ENCODE peak calls at places on chromosomes 13 and 19, in ten cellular contexts. One of them, this sample, is unnamed.

GRCh38 chr19:14786421-14786851 is 8.1 kb upstream of the ADGRE2 start:
- DNase-seq in glutamatergic neuron: peak
- DNase-seq in HL-60: no peak
- DNase-seq in choroid plexus epithelial cell: peak
- DNase-seq in WTC11: peak
- DNase-seq in dorsolateral prefrontal cortex: no peak
- DNase-seq in hepatocyte: peak
- DNase-seq in type B pancreatic cell: peak
- DNase-seq in psoas muscle: no peak
- DNase-seq in suprapubic skin: no peak
- DNase-seq in this sample: no peak

GRCh38 chr19:3098515-3099346 is 4.6 kb downstream of the GNA11 start:
- DNase-seq in glutamatergic neuron: no peak
- DNase-seq in HL-60: no peak
- DNase-seq in choroid plexus epithelial cell: peak
- DNase-seq in WTC11: no peak
- DNase-seq in dorsolateral prefrontal cortex: no peak
- DNase-seq in hepatocyte: no peak
- DNase-seq in type B pancreatic cell: no peak
- DNase-seq in psoas muscle: peak
- DNase-seq in suprapubic skin: peak
- DNase-seq in this sample: no peak

GRCh38 chr19:53328967-53329366 is 4.6 kb upstream of the ZNF845 start:
- DNase-seq in glutamatergic neuron: no peak
- DNase-seq in HL-60: no peak
- DNase-seq in choroid plexus epithelial cell: peak
- DNase-seq in WTC11: peak
- DNase-seq in dorsolateral prefrontal cortex: no peak
- DNase-seq in hepatocyte: no peak
- DNase-seq in type B pancreatic cell: no peak
- DNase-seq in psoas muscle: peak
- DNase-seq in suprapubic skin: no peak
- DNase-seq in this sample: no peak

GRCh38 chr19:9306443-9306842 is 3.2 kb downstream of the ZNF699 start:
- DNase-seq in glutamatergic neuron: no peak
- DNase-seq in HL-60: no peak
- DNase-seq in choroid plexus epithelial cell: peak
- DNase-seq in WTC11: no peak
- DNase-seq in dorsolateral prefrontal cortex: no peak
- DNase-seq in hepatocyte: no peak
- DNase-seq in type B pancreatic cell: no peak
- DNase-seq in psoas muscle: no peak
- DNase-seq in suprapubic skin: no peak
- DNase-seq in this sample: no peak

GRCh38 chr19:44570984-44571684 is 41.7 kb upstream of the CEACAM20 start:
- DNase-seq in glutamatergic neuron: peak
- DNase-seq in HL-60: peak
- DNase-seq in choroid plexus epithelial cell: peak
- DNase-seq in WTC11: peak
- DNase-seq in dorsolateral prefrontal cortex: peak
- DNase-seq in hepatocyte: peak
- DNase-seq in type B pancreatic cell: no peak
- DNase-seq in psoas muscle: no peak
- DNase-seq in suprapubic skin: no peak
- DNase-seq in this sample: peak

GRCh38 chr13:34464011-34464410 is 478.1 kb upstream of the NBEA start:
- DNase-seq in glutamatergic neuron: no peak
- DNase-seq in HL-60: no peak
- DNase-seq in choroid plexus epithelial cell: no peak
- DNase-seq in WTC11: no peak
- DNase-seq in dorsolateral prefrontal cortex: no peak
- DNase-seq in hepatocyte: peak
- DNase-seq in type B pancreatic cell: no peak
- DNase-seq in psoas muscle: no peak
- DNase-seq in suprapubic skin: no peak
- DNase-seq in this sample: no peak

GRCh38 chr19:37953576-37954303 is 46.7 kb downstream of the SIPA1L3 start:
- DNase-seq in glutamatergic neuron: no peak
- DNase-seq in HL-60: no peak
- DNase-seq in choroid plexus epithelial cell: peak
- DNase-seq in WTC11: no peak
- DNase-seq in dorsolateral prefrontal cortex: no peak
- DNase-seq in hepatocyte: no peak
- DNase-seq in type B pancreatic cell: no peak
- DNase-seq in psoas muscle: no peak
- DNase-seq in suprapubic skin: no peak
- DNase-seq in this sample: no peak

GRCh38 chr13:43877788-43878187 is 1.8 kb downstream of the CCDC122 start:
- DNase-seq in glutamatergic neuron: no peak
- DNase-seq in HL-60: no peak
- DNase-seq in choroid plexus epithelial cell: no peak
- DNase-seq in WTC11: no peak
- DNase-seq in dorsolateral prefrontal cortex: no peak
- DNase-seq in hepatocyte: no peak
- DNase-seq in type B pancreatic cell: no peak
- DNase-seq in psoas muscle: no peak
- DNase-seq in suprapubic skin: no peak
- DNase-seq in this sample: no peak

GRCh38 chr13:86051134-86052103 is 252.2 kb upstream of the SLITRK6 start:
- DNase-seq in glutamatergic neuron: no peak
- DNase-seq in HL-60: no peak
- DNase-seq in choroid plexus epithelial cell: peak
- DNase-seq in WTC11: no peak
- DNase-seq in dorsolateral prefrontal cortex: no peak
- DNase-seq in hepatocyte: peak
- DNase-seq in type B pancreatic cell: no peak
- DNase-seq in psoas muscle: no peak
- DNase-seq in suprapubic skin: no peak
- DNase-seq in this sample: no peak

GRCh38 chr13:32911506-32911905 is 104.7 kb upstream of the KL start:
- DNase-seq in glutamatergic neuron: no peak
- DNase-seq in HL-60: peak
- DNase-seq in choroid plexus epithelial cell: peak
- DNase-seq in WTC11: peak
- DNase-seq in dorsolateral prefrontal cortex: no peak
- DNase-seq in hepatocyte: peak
- DNase-seq in type B pancreatic cell: no peak
- DNase-seq in psoas muscle: no peak
- DNase-seq in suprapubic skin: no peak
- DNase-seq in this sample: no peak

GRCh38 chr13:108342369-108343289 is 73.1 kb downstream of the TNFSF13B start:
- DNase-seq in glutamatergic neuron: no peak
- DNase-seq in HL-60: peak
- DNase-seq in choroid plexus epithelial cell: peak
- DNase-seq in WTC11: no peak
- DNase-seq in dorsolateral prefrontal cortex: no peak
- DNase-seq in hepatocyte: peak
- DNase-seq in type B pancreatic cell: no peak
- DNase-seq in psoas muscle: no peak
- DNase-seq in suprapubic skin: no peak
- DNase-seq in this sample: no peak

GRCh38 chr19:46493236-46494114 is 2.2 kb downstream of the PNMA8B start:
- DNase-seq in glutamatergic neuron: no peak
- DNase-seq in HL-60: no peak
- DNase-seq in choroid plexus epithelial cell: peak
- DNase-seq in WTC11: peak
- DNase-seq in dorsolateral prefrontal cortex: no peak
- DNase-seq in hepatocyte: no peak
- DNase-seq in type B pancreatic cell: no peak
- DNase-seq in psoas muscle: peak
- DNase-seq in suprapubic skin: peak
- DNase-seq in this sample: peak

GRCh38 chr19:18675779-18676178 is 7.7 kb upstream of the CRTC1 start:
- DNase-seq in glutamatergic neuron: no peak
- DNase-seq in HL-60: no peak
- DNase-seq in choroid plexus epithelial cell: peak
- DNase-seq in WTC11: peak
- DNase-seq in dorsolateral prefrontal cortex: no peak
- DNase-seq in hepatocyte: no peak
- DNase-seq in type B pancreatic cell: no peak
- DNase-seq in psoas muscle: no peak
- DNase-seq in suprapubic skin: no peak
- DNase-seq in this sample: no peak

GRCh38 chr13:91684746-91685145 is 286.3 kb downstream of the GPC5 start:
- DNase-seq in glutamatergic neuron: no peak
- DNase-seq in HL-60: no peak
- DNase-seq in choroid plexus epithelial cell: no peak
- DNase-seq in WTC11: no peak
- DNase-seq in dorsolateral prefrontal cortex: no peak
- DNase-seq in hepatocyte: no peak
- DNase-seq in type B pancreatic cell: no peak
- DNase-seq in psoas muscle: no peak
- DNase-seq in suprapubic skin: no peak
- DNase-seq in this sample: no peak

GRCh38 chr13:101300531-101300930 is 115.8 kb downstream of the NALCN start:
- DNase-seq in glutamatergic neuron: no peak
- DNase-seq in HL-60: no peak
- DNase-seq in choroid plexus epithelial cell: no peak
- DNase-seq in WTC11: no peak
- DNase-seq in dorsolateral prefrontal cortex: no peak
- DNase-seq in hepatocyte: no peak
- DNase-seq in type B pancreatic cell: no peak
- DNase-seq in psoas muscle: no peak
- DNase-seq in suprapubic skin: no peak
- DNase-seq in this sample: no peak

GRCh38 chr13:101301053-101301452 is 115.3 kb downstream of the NALCN start:
- DNase-seq in glutamatergic neuron: no peak
- DNase-seq in HL-60: no peak
- DNase-seq in choroid plexus epithelial cell: no peak
- DNase-seq in WTC11: no peak
- DNase-seq in dorsolateral prefrontal cortex: no peak
- DNase-seq in hepatocyte: no peak
- DNase-seq in type B pancreatic cell: no peak
- DNase-seq in psoas muscle: no peak
- DNase-seq in suprapubic skin: no peak
- DNase-seq in this sample: no peak

GRCh38 chr13:101303512-101303911 is 112.8 kb downstream of the NALCN start:
- DNase-seq in glutamatergic neuron: no peak
- DNase-seq in HL-60: no peak
- DNase-seq in choroid plexus epithelial cell: no peak
- DNase-seq in WTC11: no peak
- DNase-seq in dorsolateral prefrontal cortex: no peak
- DNase-seq in hepatocyte: no peak
- DNase-seq in type B pancreatic cell: no peak
- DNase-seq in psoas muscle: no peak
- DNase-seq in suprapubic skin: no peak
- DNase-seq in this sample: no peak

GRCh38 chr13:101297794-101298193 is 118.5 kb downstream of the NALCN start:
- DNase-seq in glutamatergic neuron: no peak
- DNase-seq in HL-60: no peak
- DNase-seq in choroid plexus epithelial cell: no peak
- DNase-seq in WTC11: no peak
- DNase-seq in dorsolateral prefrontal cortex: no peak
- DNase-seq in hepatocyte: no peak
- DNase-seq in type B pancreatic cell: no peak
- DNase-seq in psoas muscle: no peak
- DNase-seq in suprapubic skin: no peak
- DNase-seq in this sample: no peak

DNA sequence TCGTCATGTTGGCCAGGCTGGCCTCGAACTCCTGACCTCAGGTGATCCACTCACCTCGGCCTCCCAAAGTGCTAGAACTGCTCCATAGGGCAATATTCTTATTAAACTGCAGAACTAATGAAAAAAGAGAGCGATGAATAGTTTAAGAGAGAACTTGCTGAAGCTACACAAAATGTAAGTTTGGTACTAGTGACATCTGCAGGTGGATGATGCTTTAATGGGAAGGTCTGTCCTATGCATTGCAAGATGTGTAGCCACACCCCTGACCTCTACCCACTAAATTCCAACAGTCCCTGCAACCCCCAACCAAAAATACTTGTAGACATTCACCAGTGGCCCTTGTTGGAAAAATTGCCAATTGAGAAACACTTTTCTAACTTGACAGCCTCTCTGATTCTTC is 117.8 kb downstream of the NALCN start:
- DNase-seq in glutamatergic neuron: no peak
- DNase-seq in HL-60: no peak
- DNase-seq in choroid plexus epithelial cell: no peak
- DNase-seq in WTC11: no peak
- DNase-seq in dorsolateral prefrontal cortex: no peak
- DNase-seq in hepatocyte: no peak
- DNase-seq in type B pancreatic cell: no peak
- DNase-seq in psoas muscle: no peak
- DNase-seq in suprapubic skin: no peak
- DNase-seq in this sample: no peak
- TF ChIP-seq CTCF in glutamatergic neuron: no peak
- TF ChIP-seq CTCF in HL-60: no peak
- TF ChIP-seq CTCF in choroid plexus epithelial cell: no peak
- TF ChIP-seq CTCF in WTC11: no peak
- TF ChIP-seq CTCF in dorsolateral prefrontal cortex: no peak
- TF ChIP-seq CTCF in hepatocyte: no peak
- TF ChIP-seq CTCF in type B pancreatic cell: no peak
- TF ChIP-seq CTCF in psoas muscle: no peak
- TF ChIP-seq CTCF in suprapubic skin: no peak
- TF ChIP-seq CTCF in this sample: no peak

GRCh38 chr13:39783051-39783450 is 127.6 kb downstream of the COG6 start:
- DNase-seq in glutamatergic neuron: no peak
- DNase-seq in HL-60: no peak
- DNase-seq in choroid plexus epithelial cell: peak
- DNase-seq in WTC11: no peak
- DNase-seq in dorsolateral prefrontal cortex: no peak
- DNase-seq in hepatocyte: no peak
- DNase-seq in type B pancreatic cell: no peak
- DNase-seq in psoas muscle: no peak
- DNase-seq in suprapubic skin: no peak
- DNase-seq in this sample: no peak
- TF ChIP-seq CTCF in glutamatergic neuron: no peak
- TF ChIP-seq CTCF in HL-60: no peak
- TF ChIP-seq CTCF in choroid plexus epithelial cell: peak
- TF ChIP-seq CTCF in WTC11: no peak
- TF ChIP-seq CTCF in dorsolateral prefrontal cortex: no peak
- TF ChIP-seq CTCF in hepatocyte: peak
- TF ChIP-seq CTCF in type B pancreatic cell: peak
- TF ChIP-seq CTCF in psoas muscle: no peak
- TF ChIP-seq CTCF in suprapubic skin: no peak
- TF ChIP-seq CTCF in this sample: peak

GRCh38 chr19:633068-633785 is at the start of gene POLRMT:
- DNase-seq in glutamatergic neuron: peak
- DNase-seq in HL-60: peak
- DNase-seq in choroid plexus epithelial cell: peak
- DNase-seq in WTC11: peak
- DNase-seq in dorsolateral prefrontal cortex: peak
- DNase-seq in hepatocyte: peak
- DNase-seq in type B pancreatic cell: peak
- DNase-seq in psoas muscle: peak
- DNase-seq in suprapubic skin: peak
- DNase-seq in this sample: peak
- TF ChIP-seq CTCF in glutamatergic neuron: no peak
- TF ChIP-seq CTCF in HL-60: no peak
- TF ChIP-seq CTCF in choroid plexus epithelial cell: no peak
- TF ChIP-seq CTCF in WTC11: no peak
- TF ChIP-seq CTCF in dorsolateral prefrontal cortex: no peak
- TF ChIP-seq CTCF in hepatocyte: no peak
- TF ChIP-seq CTCF in type B pancreatic cell: peak
- TF ChIP-seq CTCF in psoas muscle: no peak
- TF ChIP-seq CTCF in suprapubic skin: no peak
- TF ChIP-seq CTCF in this sample: no peak

DNA sequence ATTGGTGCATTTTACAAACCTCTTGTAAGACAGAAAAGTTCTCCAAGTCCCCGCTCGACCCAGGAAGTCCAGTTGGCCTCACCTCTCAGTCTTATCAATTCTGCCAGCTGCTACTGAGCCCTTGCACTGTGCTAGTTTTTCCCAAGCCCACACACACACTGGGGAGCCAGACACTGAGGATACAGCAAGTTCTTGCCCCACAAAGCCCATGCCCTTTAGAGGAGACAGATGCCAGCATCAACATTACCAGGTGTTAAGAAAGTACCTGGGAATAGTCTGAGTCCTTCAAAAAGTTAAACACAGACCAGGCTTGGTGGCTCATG is 175.0 kb downstream of the PTPRS start:
- DNase-seq in glutamatergic neuron: no peak
- DNase-seq in HL-60: no peak
- DNase-seq in choroid plexus epithelial cell: no peak
- DNase-seq in WTC11: no peak
- DNase-seq in dorsolateral prefrontal cortex: no peak
- DNase-seq in hepatocyte: no peak
- DNase-seq in type B pancreatic cell: no peak
- DNase-seq in psoas muscle: no peak
- DNase-seq in suprapubic skin: no peak
- DNase-seq in this sample: no peak
- TF ChIP-seq CTCF in glutamatergic neuron: no peak
- TF ChIP-seq CTCF in HL-60: no peak
- TF ChIP-seq CTCF in choroid plexus epithelial cell: no peak
- TF ChIP-seq CTCF in WTC11: no peak
- TF ChIP-seq CTCF in dorsolateral prefrontal cortex: no peak
- TF ChIP-seq CTCF in hepatocyte: no peak
- TF ChIP-seq CTCF in type B pancreatic cell: no peak
- TF ChIP-seq CTCF in psoas muscle: no peak
- TF ChIP-seq CTCF in suprapubic skin: no peak
- TF ChIP-seq CTCF in this sample: no peak

This sample was measured in mesothelial cell of epicardium.